ENCODE peak calls at places on chromosomes 3 and 15, in six cellular contexts. Y is activated gamma-delta T cell treated with Interleukin-2 at 50 U/mL for 16 hours; C is ovary; R is activated naive CD8-positive, alpha-beta T cell treated with anti-CD3 and anti-CD28 coated beads for 36 hours; S is heart right ventricle; B is mesothelial cell of epicardium. Q is an unnamed sample.

GRCh38 chr3:30286007-30286669 is 320.3 kb upstream of the TGFBR2 start:
- DNase-seq in C (peak), Y (no peak), S (peak), B (no peak), R (no peak), Q (no peak)

GRCh38 chr3:49869525-49870126 is at the start of gene CAMKV:
- DNase-seq in S (no peak), B (no peak), R (peak), Y (no peak), C (no peak), Q (no peak)

GRCh38 chr3:157159037-157159761 is 748 bp downstream of the CCNL1 start:
- DNase-seq in C (peak), R (peak), B (peak), S (peak), Y (peak), Q (peak)

GRCh38 chr3:170741756-170742530 is 128.1 kb downstream of the RPL22L1 start:
- DNase-seq in C (no peak), Y (no peak), B (no peak), S (no peak), R (no peak), Q (no peak)

GRCh38 chr3:99640214-99640851 is 1.9 kb downstream of the COL8A1 start:
- DNase-seq in Y (no peak), S (no peak), B (no peak), R (no peak), C (no peak), Q (no peak)

GRCh38 chr15:41937568-41937923 is 34.8 kb downstream of the EHD4 start:
- DNase-seq in R (no peak), S (no peak), Y (no peak), B (no peak), C (no peak), Q (no peak)

GRCh38 chr15:43872416-43873020 is 45.7 kb downstream of the WDR76 start:
- DNase-seq in C (no peak), R (no peak), S (peak), B (peak), Y (no peak), Q (no peak)

GRCh38 chr15:41849861-41850260 is 11.2 kb downstream of the PLA2G4B start:
- DNase-seq in R (no peak), B (no peak), Y (no peak), S (no peak), C (no peak), Q (no peak)

GRCh38 chr3:190514163-190515153 is 573 bp downstream of the IL1RAP start:
- DNase-seq in B (peak), Y (peak), C (peak), R (peak), S (peak), Q (peak)

GRCh38 chr3:127033171-127033570 is 50.3 kb downstream of the PLXNA1 start:
- DNase-seq in C (no peak), Y (no peak), B (no peak), S (no peak), R (no peak), Q (no peak)

GRCh38 chr3:38755130-38755529 is 60.9 kb downstream of the SCN10A start:
- DNase-seq in B (no peak), R (no peak), S (no peak), C (no peak), Y (no peak), Q (no peak)

GRCh38 chr3:17003457-17003856 is 118.7 kb downstream of the PLCL2 start:
- DNase-seq in C (no peak), B (no peak), R (no peak), S (no peak), Y (no peak), Q (no peak)

GRCh38 chr3:125129512-125129962 is 73.7 kb upstream of the HEG1 start:
- DNase-seq in S (no peak), Y (no peak), R (no peak), C (no peak), B (no peak), Q (no peak)

GRCh38 chr3:71356272-71356671 is 227.3 kb downstream of the FOXP1 start:
- DNase-seq in B (no peak), R (no peak), Y (no peak), C (no peak), S (no peak), Q (no peak)

GRCh38 chr3:61682671-61683408 is 121.5 kb downstream of the PTPRG start:
- DNase-seq in S (no peak), B (no peak), R (no peak), Y (no peak), C (no peak), Q (no peak)

GRCh38 chr15:98433302-98433701 is 215.0 kb upstream of the IGF1R start:
- DNase-seq in R (no peak), S (no peak), C (no peak), B (no peak), Y (no peak), Q (no peak)

GRCh38 chr3:11818033-11818432 is 28.7 kb downstream of the TAMM41 start:
- DNase-seq in C (no peak), R (no peak), Y (no peak), S (no peak), B (no peak), Q (no peak)